ENCODE peak calls at places on chromosomes 16 and 17, in eight cellular contexts. U is fibroblast of the aortic adventitia; G is naive thymus-derived CD4-positive, alpha-beta T cell; C is D341Med; A is D721Med; L is HEK293T; X is GM13977; W is hepatocyte. M is an unnamed sample.

GRCh38 chr16:67761924-67762323 is 42.8 kb upstream of the GFOD2 start:
- DNase-seq in G (no peak), W (no peak), L (no peak), A (no peak), U (no peak), C (no peak), X (no peak), M (no peak)

GRCh38 chr16:15643453-15644305 is 725 bp upstream of the MARF1 start:
- DNase-seq in U (peak), L (peak), C (peak), A (no peak), W (peak), X (no peak), G (no peak), M (no peak)

GRCh38 chr17:76353004-76353598 is 615 bp downstream of the PRPSAP1 start:
- DNase-seq in X (peak), G (peak), U (no peak), W (peak), L (no peak), C (no peak), A (no peak), M (peak)

GRCh38 chr17:68195667-68196393 is 52.0 kb upstream of the AMZ2 start:
- DNase-seq in X (no peak), G (peak), U (no peak), C (peak), W (peak), A (no peak), L (peak), M (no peak)

GRCh38 chr16:49019826-49020401 is 261.7 kb downstream of the CBLN1 start:
- DNase-seq in G (no peak), W (no peak), L (no peak), U (no peak), C (no peak), A (no peak), X (no peak), M (no peak)

GRCh38 chr17:1005361-1005946 is 8.5 kb downstream of the TIMM22 start:
- DNase-seq in W (peak), A (no peak), U (peak), X (no peak), L (no peak), G (no peak), C (peak), M (no peak)

GRCh38 chr16:455453-455852 is 30.0 kb downstream of the RAB11FIP3 start:
- DNase-seq in W (no peak), G (no peak), X (no peak), U (no peak), L (no peak), C (no peak), A (no peak), M (no peak)

GRCh38 chr17:79834575-79835469 is 4.4 kb downstream of the CBX4 start:
- DNase-seq in C (peak), L (peak), U (no peak), G (peak), A (no peak), W (peak), X (no peak), M (no peak)

GRCh38 chr16:87541004-87541881 is 48.4 kb upstream of the ZCCHC14 start:
- DNase-seq in L (peak), A (no peak), G (no peak), U (peak), C (no peak), X (no peak), W (peak), M (no peak)

GRCh38 chr16:65534121-65534528 is 412.3 kb upstream of the CDH11 start:
- DNase-seq in L (no peak), U (no peak), W (no peak), X (no peak), A (no peak), G (no peak), C (no peak), M (no peak)

GRCh38 chr17:19317359-19318095 is 45.0 kb downstream of the B9D1 start:
- DNase-seq in A (no peak), G (no peak), X (no peak), U (peak), W (peak), L (peak), C (no peak), M (peak)

GRCh38 chr17:15180121-15180561 is 85.0 kb downstream of the PMP22 start:
- DNase-seq in L (no peak), U (no peak), C (no peak), G (no peak), X (no peak), A (no peak), W (no peak), M (no peak)

GRCh38 chr16:75593825-75594820 is 27.9 kb downstream of the GABARAPL2 start:
- DNase-seq in C (no peak), X (no peak), L (no peak), W (peak), A (no peak), G (no peak), U (peak), M (no peak)

GRCh38 chr17:65340401-65340800 is 203.2 kb downstream of the RGS9 start:
- DNase-seq in C (no peak), U (no peak), W (no peak), A (no peak), X (no peak), G (no peak), L (no peak), M (no peak)

GRCh38 chr16:56288019-56288418 is 96.7 kb downstream of the GNAO1 start:
- DNase-seq in A (no peak), C (no peak), X (no peak), W (no peak), L (no peak), G (no peak), U (no peak), M (no peak)

GRCh38 chr17:2547176-2547575 is 35.5 kb upstream of the METTL16 start:
- DNase-seq in A (no peak), X (no peak), C (no peak), U (peak), L (no peak), W (peak), G (no peak), M (no peak)

GRCh38 chr17:82754297-82755208 is 2.7 kb downstream of the TBCD start:
- DNase-seq in C (peak), L (peak), G (no peak), W (no peak), X (no peak), U (no peak), A (no peak), M (no peak)

GRCh38 chr17:56908061-56908542 is 5.7 kb downstream of the TRIM25 start:
- DNase-seq in X (peak), U (no peak), W (no peak), L (no peak), C (no peak), A (no peak), G (no peak), M (no peak)

GRCh38 chr16:53881371-53881770 is 177.4 kb downstream of the FTO start:
- DNase-seq in X (no peak), L (no peak), C (no peak), W (peak), G (no peak), A (no peak), U (peak), M (no peak)

GRCh38 chr16:28130099-28131088 is 66.9 kb upstream of the GSG1L start:
- DNase-seq in L (no peak), A (no peak), W (no peak), G (no peak), U (peak), X (no peak), C (no peak), M (no peak)

GRCh38 chr17:42266918-42267766 is 9.0 kb downstream of the STAT5B start:
- DNase-seq in G (no peak), U (peak), W (peak), X (no peak), A (no peak), L (no peak), C (no peak), M (no peak)

GRCh38 chr17:59420901-59421300 is 89.4 kb downstream of the YPEL2 start:
- DNase-seq in G (no peak), W (no peak), L (no peak), U (no peak), A (no peak), X (no peak), C (no peak), M (no peak)

GRCh38 chr17:54404259-54404658 is 496.4 kb upstream of the TOM1L1 start:
- DNase-seq in G (no peak), X (no peak), W (no peak), U (no peak), A (no peak), L (no peak), C (no peak), M (no peak)

GRCh38 chr17:65730711-65731169 is 169.3 kb upstream of the AXIN2 start:
- DNase-seq in A (no peak), X (no peak), G (no peak), L (no peak), U (peak), C (no peak), W (peak), M (no peak)

GRCh38 chr16:80594756-80595155 is 54.0 kb downstream of the DYNLRB2 start:
- DNase-seq in A (no peak), G (no peak), U (peak), W (no peak), X (no peak), L (no peak), C (no peak), M (no peak)

M was measured in omental fat pad.